ENCODE peak calls at places on chromosomes 2 and 18, in ten cellular contexts. Q is right lobe of liver, D is heart left ventricle, X is tibial artery, C is Peyer's patch, Z is substantia nigra, L is HepG2, U is lower lobe of right lung, H is HCT116, Y is cardiac muscle cell. O is an unnamed sample.

GRCh38 chr2:161416294-161416632 is at the start of gene TBR1:
- DNase-seq in L (no peak), X (no peak), H (no peak), Y (no peak), Z (no peak), Q (no peak), D (no peak), U (no peak), C (no peak), O (no peak)

GRCh38 chr2:78892310-78892709 is 133.2 kb upstream of the REG3G start:
- DNase-seq in Y (no peak), H (no peak), U (no peak), C (no peak), X (no peak), Z (no peak), Q (no peak), L (no peak), D (no peak), O (no peak)

GRCh38 chr18:69958422-69958821 is 10.7 kb upstream of the CD226 start:
- DNase-seq in U (no peak), Z (no peak), C (no peak), Q (no peak), H (no peak), Y (no peak), X (no peak), L (no peak), D (no peak), O (no peak)

GRCh38 chr18:13216732-13217465 is 1.7 kb upstream of the LDLRAD4 start:
- DNase-seq in L (no peak), H (no peak), U (no peak), Q (peak; percentile 66), D (peak; percentile 83), X (peak; percentile 79), Y (no peak), Z (peak; percentile 71), C (peak; percentile 62), O (no peak)

GRCh38 chr18:26458526-26459232 is 89.7 kb downstream of the KCTD1 start:
- DNase-seq in L (no peak), D (no peak), Y (peak; percentile 63), U (no peak), Z (no peak), X (no peak), H (no peak), Q (no peak), C (no peak), O (no peak)

GRCh38 chr2:216389565-216389964 is 17.3 kb upstream of the MARCHF4 start:
- DNase-seq in U (no peak), D (no peak), L (no peak), Q (no peak), H (no peak), Z (no peak), X (no peak), C (no peak), Y (peak; percentile 91), O (no peak)

GRCh38 chr2:120861576-120862191 is 126.0 kb downstream of the GLI2 start:
- DNase-seq in Z (no peak), L (no peak), Q (no peak), U (peak; percentile 29), X (peak; percentile 68), H (no peak), Y (no peak), D (peak; percentile 47), C (no peak), O (no peak)

GRCh38 chr2:188378551-188378950 is 86.9 kb downstream of the GULP1 start:
- DNase-seq in C (no peak), Q (no peak), X (no peak), L (no peak), D (no peak), U (no peak), Y (no peak), H (no peak), Z (no peak), O (no peak)

GRCh38 chr18:3305933-3306332 is 44.0 kb downstream of the MYL12B start:
- DNase-seq in Z (no peak), D (no peak), L (no peak), C (no peak), U (no peak), Y (peak; percentile 74), X (no peak), H (no peak), Q (no peak), O (no peak)

GRCh38 chr2:98901702-98902101 is 34.3 kb downstream of the CRACDL start:
- DNase-seq in Y (no peak), Q (peak; percentile 35), X (no peak), Z (no peak), D (no peak), H (no peak), C (peak; percentile 25), L (no peak), U (no peak), O (peak; percentile 25)

GRCh38 chr18:25058520-25058919 is 293.4 kb downstream of the ZNF521 start:
- DNase-seq in C (no peak), D (no peak), Y (no peak), U (no peak), Q (no peak), X (no peak), Z (no peak), H (no peak), L (no peak), O (no peak)

GRCh38 chr2:100545197-100545596 is 17.6 kb upstream of the PDCL3 start:
- DNase-seq in X (no peak), Y (no peak), U (no peak), L (no peak), H (no peak), Z (no peak), C (no peak), Q (no peak), D (no peak), O (no peak)

GRCh38 chr2:14941151-14941631 is 308.7 kb downstream of the LRATD1 start:
- DNase-seq in Y (no peak), C (peak; percentile 49), L (no peak), D (no peak), Z (no peak), U (no peak), H (no peak), X (no peak), Q (no peak), O (no peak)

GRCh38 chr18:76803814-76804213 is 18.5 kb upstream of the ZNF236 start:
- DNase-seq in D (no peak), X (peak; percentile 71), U (no peak), Y (peak; percentile 65), H (no peak), C (peak; percentile 87), Z (no peak), L (peak; percentile 44), Q (peak; percentile 72), O (peak; percentile 73)

GRCh38 chr2:219386532-219387280 is 1.0 kb downstream of the DNPEP start:
- DNase-seq in C (no peak), Q (no peak), L (no peak), U (peak; percentile 52), D (no peak), Y (no peak), X (no peak), H (no peak), Z (no peak), O (no peak)

GRCh38 chr2:56191617-56192016 is 7.8 kb downstream of the CCDC85A start:
- DNase-seq in C (no peak), X (no peak), Q (peak; percentile 48), D (no peak), L (peak; percentile 39), H (peak; percentile 35), Z (no peak), Y (peak; percentile 45), U (no peak), O (no peak)

DNA sequence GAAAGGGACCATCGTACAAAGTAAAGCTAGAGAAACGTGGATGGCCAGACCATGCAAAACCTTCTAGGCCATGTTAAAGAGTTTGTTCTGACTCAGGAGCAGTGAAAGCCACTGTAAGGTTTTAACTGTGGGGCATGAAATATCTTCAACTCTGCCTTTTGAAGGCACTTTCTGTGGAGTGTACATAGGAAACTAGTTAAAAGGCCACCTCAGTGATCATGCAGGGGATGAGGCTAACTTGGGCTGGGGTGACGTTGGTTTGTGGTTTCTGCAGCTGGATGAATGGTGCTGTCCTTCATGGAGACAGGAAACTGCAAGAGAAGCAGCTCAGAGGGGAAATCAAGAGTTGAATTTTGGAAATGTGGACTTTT is 190.7 kb downstream of the CDCA7 start:
- DNase-seq in C (no peak), X (no peak), D (no peak), U (no peak), Y (peak; percentile 34), Z (no peak), L (no peak), Q (no peak), H (no peak), O (no peak)
- H3K27ac ChIP-seq in C (no peak overlapping the region), X (no peak overlapping the region), D (peak overlapping the region; percentile 11), U (no peak overlapping the region), Y (no peak overlapping the region), Z (no peak overlapping the region), L (no peak overlapping the region), Q (no peak overlapping the region), H (no peak overlapping the region), O (no peak overlapping the region)

GRCh38 chr2:182951948-182952663 is 85.7 kb upstream of the FRZB start:
- DNase-seq in D (no peak), U (no peak), Y (no peak), L (no peak), Q (no peak), X (no peak), C (no peak), Z (no peak), H (no peak), O (no peak)
- H3K27ac ChIP-seq in D (no peak overlapping the region), U (no peak overlapping the region), Y (no peak overlapping the region), L (no peak overlapping the region), Q (no peak overlapping the region), X (no peak overlapping the region), C (no peak overlapping the region), Z (no peak overlapping the region), H (no peak overlapping the region), O (no peak overlapping the region)

DNA sequence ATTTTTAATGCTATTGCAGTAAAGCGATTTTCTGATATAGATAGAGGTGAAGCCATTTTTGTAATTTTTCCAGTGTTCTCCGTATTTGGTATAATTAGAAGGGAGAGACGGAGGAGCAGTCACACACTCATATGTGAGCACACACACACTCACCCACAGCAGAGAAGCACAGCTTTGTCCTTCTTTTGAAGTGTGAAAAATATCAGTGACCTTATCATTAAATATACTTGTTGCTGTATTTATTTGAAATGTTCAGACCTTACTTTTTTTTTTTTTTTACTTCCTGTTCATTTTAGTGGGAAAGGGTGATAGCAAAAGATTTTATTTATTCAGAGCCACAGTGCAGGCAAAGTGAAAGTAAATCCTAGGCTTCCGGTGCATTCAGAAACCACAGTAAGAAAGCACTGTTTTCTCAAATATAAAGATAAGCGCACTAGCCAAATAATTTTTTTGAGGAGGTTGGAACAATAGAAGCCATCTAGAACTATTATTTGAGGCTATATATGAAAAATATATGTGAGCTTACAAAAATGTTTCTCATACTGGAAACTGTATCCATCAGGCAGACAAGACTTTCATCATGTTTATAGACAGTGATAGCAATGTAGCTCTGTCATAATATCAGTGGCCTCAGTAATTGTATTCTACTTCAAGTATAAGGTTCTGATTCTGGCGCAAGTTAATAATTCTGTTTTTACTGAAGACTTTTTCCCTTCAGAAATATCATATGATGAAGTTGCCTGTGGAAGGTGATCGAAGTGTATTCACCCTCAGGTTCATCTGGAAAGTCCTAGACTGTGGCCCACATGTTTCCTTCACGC is 37.2 kb downstream of the TSHZ1 start:
- DNase-seq in U (no peak), C (no peak), Y (peak; percentile 72), Q (no peak), L (peak; percentile 6), D (no peak), X (no peak), Z (no peak), H (no peak), O (peak; percentile 84)
- H3K27ac ChIP-seq in U (peak overlapping the region; percentile 74), C (peak overlapping the region; percentile 75), Y (no peak overlapping the region), Q (peak overlapping the region; percentile 72), L (no peak overlapping the region), D (peak overlapping the region; percentile 90), X (peak overlapping the region; percentile 68), Z (peak overlapping the region; percentile 64), H (no peak overlapping the region), O (peak overlapping the region; percentile 83)

GRCh38 chr2:25339121-25339738 is 2.5 kb downstream of the DNMT3A start:
- DNase-seq in X (peak; percentile 64), Q (no peak), U (no peak), Z (no peak), C (no peak), D (no peak), Y (no peak), L (no peak), H (no peak), O (no peak)
- H3K27ac ChIP-seq in X (peak overlapping the region; percentile 76), Q (no peak overlapping the region), U (peak overlapping the region; percentile 74), Z (peak overlapping the region; percentile 93), C (peak overlapping the region; percentile 16), D (peak overlapping the region; percentile 93), Y (no peak overlapping the region), L (no peak overlapping the region), H (no peak overlapping the region), O (no peak overlapping the region)